ENCODE peak calls at places on chromosomes 3 and 15, in nine cellular contexts. R is body of pancreas, V is ovary, X is neural progenitor cell, T is cardiac muscle cell, W is lower lobe of right lung, N is thoracic aorta, O is astrocyte, U is endodermal cell. F is an unnamed sample. For H3K27me3, the result is how much of the 10 kb centered on the place peaks cover.

GRCh38 chr3:89571707-89572106 is 464.3 kb downstream of the EPHA3 start:
- DNase-seq in X (no peak), R (no peak), U (no peak), O (no peak), N (no peak), T (peak), V (no peak), W (peak), F (no peak)

GRCh38 chr15:39629376-39629775 is 48.5 kb downstream of the THBS1 start:
- DNase-seq in N (no peak), X (no peak), R (no peak), O (peak), V (no peak), T (no peak), W (no peak), U (no peak), F (peak)

GRCh38 chr3:9205345-9206143 is 43.9 kb downstream of the SRGAP3 start:
- DNase-seq in O (no peak), U (no peak), V (no peak), W (no peak), N (no peak), X (no peak), R (no peak), T (no peak), F (no peak)

GRCh38 chr3:158702815-158703481 is 29.3 kb downstream of the RARRES1 start:
- DNase-seq in T (no peak), V (no peak), U (no peak), O (peak), X (no peak), W (no peak), R (no peak), N (no peak), F (no peak)

GRCh38 chr3:46192939-46193338 is 15.2 kb downstream of the CCR1 start:
- DNase-seq in N (no peak), T (no peak), U (no peak), O (no peak), R (no peak), W (no peak), X (no peak), V (no peak), F (no peak)

GRCh38 chr3:62261800-62262199 is 111.5 kb downstream of the FEZF2 start:
- DNase-seq in T (no peak), O (no peak), V (no peak), U (no peak), N (no peak), W (no peak), R (no peak), X (no peak), F (no peak)

GRCh38 chr15:70563561-70564095 is 199.7 kb downstream of the UACA start:
- DNase-seq in R (no peak), V (no peak), O (no peak), N (no peak), W (no peak), U (peak), T (no peak), X (no peak), F (no peak)

GRCh38 chr15:51494411-51495314 is 127.9 kb downstream of the DMXL2 start:
- DNase-seq in T (no peak), R (no peak), N (no peak), O (peak), W (no peak), X (no peak), V (no peak), U (no peak), F (no peak)

GRCh38 chr3:59081071-59081470 is 31.2 kb upstream of the CFAP20DC start:
- DNase-seq in O (no peak), V (no peak), X (no peak), W (no peak), U (no peak), T (no peak), R (no peak), N (no peak), F (no peak)

GRCh38 chr15:29156521-29156920 is 113.1 kb downstream of the NSMCE3 start:
- DNase-seq in W (no peak), U (no peak), N (no peak), O (no peak), R (no peak), X (no peak), T (no peak), V (no peak), F (no peak)

GRCh38 chr15:40493089-40493840 is 22.5 kb downstream of the CHST14 start:
- DNase-seq in R (no peak), N (no peak), W (no peak), V (no peak), O (peak), T (no peak), X (no peak), U (no peak), F (no peak)

GRCh38 chr3:71006810-71007785 is 576.4 kb downstream of the FOXP1 start:
- DNase-seq in V (no peak), W (no peak), R (peak), U (peak), O (peak), N (no peak), X (peak), T (peak), F (no peak)

GRCh38 chr3:186628756-186629155 is 11.4 kb upstream of the FETUB start:
- DNase-seq in U (no peak), W (no peak), O (no peak), N (no peak), X (no peak), V (no peak), T (no peak), R (no peak), F (no peak)

GRCh38 chr3:5054098-5054497 is 68.0 kb upstream of the ARL8B start:
- DNase-seq in V (no peak), U (no peak), R (peak), N (no peak), T (no peak), W (peak), X (no peak), O (no peak), F (no peak)

GRCh38 chr15:85533949-85534543 is 153.6 kb downstream of the AKAP13 start:
- DNase-seq in O (no peak), W (no peak), T (no peak), V (no peak), X (no peak), U (no peak), N (no peak), R (peak), F (no peak)

GRCh38 chr15:89812126-89812846 is 2.4 kb downstream of the ANPEP start:
- DNase-seq in R (peak), U (no peak), X (no peak), W (peak), T (no peak), V (no peak), O (no peak), N (no peak), F (no peak)

GRCh38 chr3:171258316-171258715 is 201.9 kb downstream of the TNIK start:
- DNase-seq in W (no peak), T (no peak), U (no peak), X (no peak), N (no peak), R (no peak), O (peak), V (no peak), F (no peak)

GRCh38 chr15:22253676-22254408 is 173.5 kb downstream of the OR4M2 start:
- DNase-seq in W (no peak), R (no peak), V (no peak), T (no peak), O (no peak), N (no peak), X (no peak), U (no peak), F (no peak)

GRCh38 chr3:71905426-71905825 is 120.5 kb upstream of the PROK2 start:
- DNase-seq in O (no peak), N (no peak), T (no peak), V (no peak), W (peak), X (no peak), R (peak), U (no peak), F (no peak)

GRCh38 chr15:93037341-93038063 is 51.5 kb downstream of the RGMA start:
- DNase-seq in X (peak), T (peak), W (peak), O (peak), N (no peak), V (peak), U (peak), R (peak), F (peak)

GRCh38 chr3:66378256-66378655 is 122.6 kb downstream of the LRIG1 start:
- DNase-seq in T (peak), U (peak), R (no peak), O (no peak), N (no peak), W (no peak), V (no peak), X (peak), F (no peak)
- TF ChIP-seq CTCF in T (peak), U (peak), R (peak), O (peak), N (peak), W (peak), V (no peak), X (peak), F (peak)

DNA sequence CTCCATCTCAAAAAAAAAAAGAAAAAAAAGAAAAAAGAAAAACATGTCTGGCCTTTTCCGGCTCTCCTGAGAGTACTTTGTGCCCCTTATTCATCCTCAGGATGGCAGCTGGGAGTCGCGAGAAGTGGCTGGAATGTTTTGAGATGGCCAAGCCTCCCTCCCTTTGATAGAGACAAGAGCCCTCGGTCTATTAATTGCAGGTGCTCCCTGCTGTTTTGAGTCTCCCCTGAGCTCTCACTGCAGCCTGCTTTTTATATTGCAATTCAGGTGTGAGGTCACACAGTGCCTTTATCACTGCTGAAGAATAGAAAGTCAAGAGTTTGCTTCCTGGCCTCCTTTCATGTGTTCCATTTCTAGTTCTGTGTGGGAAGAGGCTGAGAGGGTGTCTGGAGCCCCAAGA is 10.9 kb downstream of the CA12 start:
- DNase-seq in V (no peak), R (no peak), U (no peak), X (no peak), O (no peak), T (no peak), N (no peak), W (no peak), F (peak)
- H3K27ac ChIP-seq in V (no peak), R (no peak), U (no peak), X (no peak), O (no peak), T (no peak), N (no peak), W (peak), F (peak)

DNA sequence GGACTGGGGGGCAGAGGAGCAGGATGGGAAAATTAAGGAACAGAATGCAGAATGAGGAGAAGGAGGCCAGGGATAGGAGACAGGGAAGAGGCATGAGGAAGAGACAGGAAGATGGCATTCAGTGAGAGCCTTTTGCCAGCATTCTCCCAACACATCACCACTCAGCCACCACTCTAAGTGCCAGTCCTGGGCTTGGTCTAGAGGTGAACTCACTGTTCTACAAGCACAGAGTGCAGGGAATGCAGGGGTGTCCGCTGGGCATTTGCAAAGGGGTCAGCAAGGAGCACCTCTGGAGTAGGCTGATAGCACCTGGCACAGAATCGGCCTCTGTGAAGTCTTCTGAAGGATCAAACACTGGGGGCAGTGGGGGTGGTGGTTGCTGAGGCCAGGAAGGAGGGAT is 14.6 kb upstream of the IGDCC3 start:
- DNase-seq in W (no peak), O (no peak), R (no peak), T (no peak), U (no peak), V (no peak), X (no peak), N (no peak), F (no peak)
- H3K27me3 ChIP-seq in W (under half), O (under half), R (under half), T (under half), U (under half), V (under half), X (under half), N (under half), F (half or more)

GRCh38 chr3:14988988-14989394 is 41.6 kb downstream of the NR2C2 start:
- DNase-seq in N (no peak), W (no peak), X (peak), U (peak), R (no peak), O (no peak), T (peak), V (no peak), F (no peak)
- TF ChIP-seq CTCF in N (no peak), W (no peak), X (peak), U (peak), R (no peak), O (no peak), T (no peak), V (no peak), F (no peak)

GRCh38 chr3:134352031-134352671 is 22.1 kb downstream of the AMOTL2 start:
- DNase-seq in T (no peak), X (no peak), N (no peak), R (peak), W (no peak), U (no peak), O (no peak), V (no peak), F (peak)

GRCh38 chr3:134354612-134355275 is 19.5 kb downstream of the AMOTL2 start:
- DNase-seq in O (no peak), U (peak), X (no peak), T (no peak), R (no peak), V (no peak), W (no peak), N (no peak), F (peak)

GRCh38 chr3:134353831-134354611 is 20.2 kb downstream of the AMOTL2 start:
- DNase-seq in N (no peak), W (no peak), O (no peak), U (peak), R (peak), X (no peak), T (no peak), V (no peak), F (peak)

GRCh38 chr3:134351421-134351820 is 22.8 kb downstream of the AMOTL2 start:
- DNase-seq in R (no peak), X (no peak), O (no peak), T (no peak), W (no peak), U (no peak), N (no peak), V (no peak), F (no peak)

DNA sequence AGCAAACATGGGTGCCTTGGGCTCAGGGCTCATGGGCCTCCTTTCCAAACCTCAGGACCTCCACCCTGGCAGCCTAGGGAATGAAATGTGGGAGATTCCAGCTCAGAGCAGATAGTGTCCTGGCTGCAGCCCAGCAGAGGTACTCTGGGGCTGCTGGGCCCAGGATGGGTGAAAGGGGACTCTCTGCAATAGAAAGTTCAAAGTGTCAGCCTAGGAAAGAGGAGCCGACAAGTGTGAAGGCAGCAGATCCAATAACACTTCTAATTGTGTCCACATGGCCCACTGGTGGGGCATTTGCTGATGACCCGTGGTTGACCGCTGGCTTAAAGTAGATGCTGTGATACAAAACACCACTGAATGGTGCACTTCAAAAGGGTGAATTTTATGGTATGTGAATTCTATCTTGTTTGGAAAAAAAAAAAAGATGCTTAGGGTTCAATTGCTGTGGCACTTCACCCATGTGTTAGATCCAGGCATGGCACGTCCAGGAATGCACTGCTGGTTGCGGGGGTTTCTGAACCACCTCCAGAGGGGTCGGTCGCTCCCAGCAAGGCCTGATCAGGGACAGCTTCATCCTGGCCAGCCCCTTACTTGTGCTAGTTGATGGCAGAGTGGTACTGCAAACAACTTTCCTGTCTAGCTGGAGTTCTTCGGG is 20.9 kb downstream of the AMOTL2 start:
- DNase-seq in T (no peak), X (no peak), N (no peak), V (no peak), O (no peak), W (no peak), U (peak), R (no peak), F (peak)
- H3K27ac ChIP-seq in T (peak), X (no peak), N (peak), V (no peak), O (no peak), W (peak), U (no peak), R (peak), F (peak)

GRCh38 chr15:101435761-101436160 is 53.7 kb downstream of the PCSK6 start:
- DNase-seq in W (no peak), O (no peak), T (no peak), U (no peak), N (no peak), R (no peak), X (no peak), V (no peak), F (no peak)
- H3K27me3 ChIP-seq in W (under half), O (under half), T (under half), U (under half), N (under half), R (under half), X (under half), V (under half), F (under half)

F was measured in RWPE2.